ENCODE peak calls at places on chromosomes 11 and 22, in eight cellular contexts. H, P, D, T, Q, G, R and M are unnamed samples.

GRCh38 chr11:114053406-114053805 is 6.1 kb upstream of the ZBTB16 start:
- DNase-seq in H (no peak), P (no peak), D (no peak), T (no peak), Q (no peak), G (no peak), R (no peak), M (no peak)

GRCh38 chr11:47035108-47035507 is 98.5 kb downstream of the CSTPP1 start:
- DNase-seq in H (no peak), P (no peak), D (no peak), T (peak), Q (no peak), G (no peak), R (no peak), M (no peak)

GRCh38 chr11:78295991-78296930 is 107.5 kb downstream of the USP35 start:
- DNase-seq in H (no peak), P (no peak), D (no peak), T (no peak), Q (no peak), G (no peak), R (no peak), M (no peak)

GRCh38 chr22:42635531-42635930 is 4.9 kb downstream of the ATP5MGL start:
- DNase-seq in H (no peak), P (peak), D (peak), T (peak), Q (peak), G (peak), R (no peak), M (no peak)

GRCh38 chr11:123640677-123641494 is 13.5 kb downstream of the SCN3B start:
- DNase-seq in H (peak), P (no peak), D (peak), T (no peak), Q (peak), G (no peak), R (no peak), M (no peak)

GRCh38 chr11:86081465-86081864 is 12.6 kb upstream of the PICALM start:
- DNase-seq in H (no peak), P (no peak), D (no peak), T (no peak), Q (no peak), G (no peak), R (no peak), M (no peak)

GRCh38 chr22:50454556-50455075 is 20.2 kb downstream of the SBF1 start:
- DNase-seq in H (no peak), P (no peak), D (no peak), T (no peak), Q (no peak), G (no peak), R (no peak), M (no peak)

GRCh38 chr22:38469306-38469781 is 1.4 kb downstream of the KDELR3 start:
- DNase-seq in H (no peak), P (no peak), D (no peak), T (no peak), Q (no peak), G (no peak), R (no peak), M (no peak)

GRCh38 chr22:47161631-47162030 is 399.2 kb downstream of the TBC1D22A start:
- DNase-seq in H (no peak), P (peak), D (no peak), T (no peak), Q (no peak), G (no peak), R (peak), M (peak)

GRCh38 chr22:41931701-41932269 is 5.2 kb upstream of the TNFRSF13C start:
- DNase-seq in H (no peak), P (no peak), D (no peak), T (no peak), Q (no peak), G (no peak), R (no peak), M (no peak)

GRCh38 chr11:65852508-65853248 is 5.3 kb downstream of the CFL1 start:
- DNase-seq in H (no peak), P (no peak), D (no peak), T (no peak), Q (no peak), G (no peak), R (no peak), M (no peak)

GRCh38 chr11:44624761-44625221 is 59.3 kb downstream of the CD82 start:
- DNase-seq in H (no peak), P (peak), D (no peak), T (no peak), Q (no peak), G (peak), R (no peak), M (no peak)

GRCh38 chr22:35311551-35311999 is 11.9 kb downstream of the TOM1 start:
- DNase-seq in H (no peak), P (no peak), D (no peak), T (no peak), Q (no peak), G (no peak), R (no peak), M (no peak)

GRCh38 chr11:112277937-112278336 is 17.3 kb upstream of the PLET1 start:
- DNase-seq in H (no peak), P (no peak), D (no peak), T (peak), Q (no peak), G (no peak), R (no peak), M (no peak)

GRCh38 chr11:120192831-120193625 is 17.8 kb upstream of the OAF start:
- DNase-seq in H (no peak), P (no peak), D (no peak), T (no peak), Q (no peak), G (no peak), R (no peak), M (no peak)

GRCh38 chr11:131712897-131713296 is 342.5 kb downstream of the NTM start:
- DNase-seq in H (no peak), P (no peak), D (no peak), T (no peak), Q (peak), G (no peak), R (no peak), M (no peak)

GRCh38 chr11:27239305-27239942 is 123.6 kb downstream of the CCDC34 start:
- DNase-seq in H (no peak), P (no peak), D (no peak), T (peak), Q (no peak), G (no peak), R (no peak), M (no peak)

GRCh38 chr11:3140291-3140603 is 24.9 kb downstream of the OSBPL5 start:
- DNase-seq in H (no peak), P (no peak), D (no peak), T (no peak), Q (no peak), G (no peak), R (no peak), M (no peak)
- TF ChIP-seq CTCF in H (no peak), P (no peak), D (no peak), T (no peak), Q (no peak), G (no peak), R (no peak), M (no peak)

GRCh38 chr11:365831-366230 is 3.5 kb upstream of the B4GALNT4 start:
- DNase-seq in H (no peak), P (no peak), D (no peak), T (no peak), Q (no peak), G (no peak), R (no peak), M (no peak)
- TF ChIP-seq CTCF in H (no peak), P (no peak), D (no peak), T (no peak), Q (no peak), G (no peak), R (no peak), M (no peak)

GRCh38 chr11:130211781-130212401 is 52.3 kb downstream of the ST14 start:
- DNase-seq in H (peak), P (no peak), D (no peak), T (no peak), Q (no peak), G (peak), R (peak), M (no peak)

GRCh38 chr11:130213979-130214281 is 54.3 kb downstream of the ST14 start:
- DNase-seq in H (no peak), P (no peak), D (no peak), T (no peak), Q (no peak), G (no peak), R (peak), M (no peak)

GRCh38 chr11:130211144-130211543 is 51.6 kb downstream of the ST14 start:
- DNase-seq in H (no peak), P (no peak), D (no peak), T (no peak), Q (no peak), G (no peak), R (peak), M (no peak)

GRCh38 chr11:130213143-130213978 is 53.8 kb downstream of the ST14 start:
- DNase-seq in H (peak), P (no peak), D (peak), T (no peak), Q (peak), G (peak), R (peak), M (peak)

DNA sequence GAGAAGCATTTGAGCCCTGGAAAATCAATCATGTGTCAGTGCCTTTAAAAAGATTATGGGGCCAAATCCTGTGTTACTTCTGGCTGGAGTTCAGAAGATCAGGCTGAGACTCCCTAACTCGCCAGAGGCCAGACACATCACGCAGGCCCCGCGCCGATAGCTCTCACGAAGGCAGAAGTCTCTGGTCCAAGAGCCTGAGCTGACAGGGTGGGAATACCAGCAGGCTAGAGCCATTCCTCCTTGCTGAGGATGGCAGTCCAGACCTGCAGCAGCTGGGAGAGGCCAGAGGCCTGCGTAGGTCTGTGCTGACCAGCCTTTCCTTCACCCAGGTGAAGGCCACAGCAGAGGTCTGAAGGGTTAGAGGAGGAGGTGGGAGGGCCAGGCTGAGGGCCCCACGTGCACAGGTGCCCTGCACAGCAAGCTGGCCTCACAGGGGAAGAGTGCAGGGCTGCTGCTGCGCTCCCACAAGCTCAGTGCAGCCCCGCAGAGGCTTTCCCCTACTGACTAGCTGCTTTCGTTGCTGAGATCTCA is 52.9 kb downstream of the ST14 start:
- DNase-seq in H (peak), P (no peak), D (no peak), T (no peak), Q (no peak), G (peak), R (peak), M (no peak)
- TF ChIP-seq CTCF in H (no peak), P (no peak), D (no peak), T (no peak), Q (no peak), G (no peak), R (no peak), M (no peak)

GRCh38 chr11:95739108-95739507 is 50.5 kb downstream of the FAM76B start:
- DNase-seq in H (no peak), P (no peak), D (no peak), T (no peak), Q (no peak), G (no peak), R (no peak), M (no peak)
- TF ChIP-seq CTCF in H (no peak), P (no peak), D (no peak), T (no peak), Q (no peak), G (no peak), R (no peak), M (no peak)

GRCh38 chr22:45435544-45436139 is 22.1 kb downstream of the RIBC2 start:
- DNase-seq in H (peak), P (peak), D (peak), T (peak), Q (peak), G (peak), R (peak), M (peak)
- TF ChIP-seq CTCF in H (peak), P (peak), D (peak), T (peak), Q (peak), G (peak), R (peak), M (peak)

GRCh38 chr11:15968461-15969130 is 387.8 kb downstream of the SOX6 start:
- DNase-seq in H (no peak), P (no peak), D (no peak), T (no peak), Q (peak), G (no peak), R (no peak), M (no peak)

GRCh38 chr11:15969281-15969680 is 387.1 kb downstream of the SOX6 start:
- DNase-seq in H (no peak), P (peak), D (peak), T (peak), Q (peak), G (peak), R (no peak), M (peak)

GRCh38 chr11:15969701-15970329 is 386.5 kb downstream of the SOX6 start:
- DNase-seq in H (no peak), P (no peak), D (no peak), T (peak), Q (peak), G (peak), R (no peak), M (no peak)

GRCh38 chr11:15967166-15967565 is 389.2 kb downstream of the SOX6 start:
- DNase-seq in H (no peak), P (no peak), D (peak), T (no peak), Q (peak), G (no peak), R (no peak), M (no peak)

GRCh38 chr11:15967966-15968365 is 388.4 kb downstream of the SOX6 start:
- DNase-seq in H (no peak), P (no peak), D (peak), T (peak), Q (peak), G (no peak), R (no peak), M (no peak)
- TF ChIP-seq CTCF in H (no peak), P (no peak), D (no peak), T (no peak), Q (no peak), G (no peak), R (no peak), M (no peak)

GRCh38 chr11:128026596-128026995 is 560.8 kb downstream of the ETS1 start:
- DNase-seq in H (no peak), P (no peak), D (peak), T (peak), Q (peak), G (no peak), R (no peak), M (no peak)

GRCh38 chr11:128022007-128022368 is 565.4 kb downstream of the ETS1 start:
- DNase-seq in H (no peak), P (no peak), D (no peak), T (peak), Q (peak), G (no peak), R (no peak), M (no peak)

GRCh38 chr11:128022761-128023160 is 564.6 kb downstream of the ETS1 start:
- DNase-seq in H (no peak), P (no peak), D (no peak), T (no peak), Q (no peak), G (no peak), R (no peak), M (no peak)

GRCh38 chr11:128018692-128019091 is 568.7 kb downstream of the ETS1 start:
- DNase-seq in H (no peak), P (no peak), D (no peak), T (peak), Q (no peak), G (no peak), R (no peak), M (no peak)

DNA sequence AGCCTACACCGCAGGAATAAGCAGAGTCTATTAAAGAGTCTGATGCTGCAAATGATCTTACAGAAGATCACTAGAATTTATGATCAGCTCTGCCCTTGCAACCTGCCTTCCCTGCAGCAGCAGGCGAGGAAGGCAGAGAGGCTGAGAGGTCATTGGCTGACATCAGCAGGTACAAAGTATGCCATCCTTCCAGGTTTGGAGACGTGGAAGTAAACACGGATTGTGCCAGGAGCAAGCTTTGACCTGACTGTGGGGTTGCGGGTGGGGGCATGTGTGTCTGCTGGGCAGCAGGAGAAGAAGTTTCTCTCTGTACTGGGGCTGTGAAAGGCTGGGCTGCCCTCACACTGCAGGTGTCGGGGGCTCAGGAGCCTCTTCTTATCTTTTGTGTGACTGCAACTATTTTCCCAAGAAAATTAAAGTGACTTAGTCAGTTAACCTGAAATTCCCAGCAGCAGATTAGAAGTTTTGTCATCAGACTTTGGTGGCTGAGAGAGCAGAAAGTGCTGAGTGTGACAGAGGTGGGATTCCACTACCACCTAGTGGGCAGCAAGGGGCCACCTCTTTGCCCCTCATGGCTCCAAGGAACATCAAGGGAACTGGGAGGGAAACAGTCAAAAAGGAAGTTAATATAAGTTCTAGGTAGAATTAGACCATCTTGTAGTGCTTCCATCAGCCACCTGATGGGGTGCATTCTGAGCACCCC is 565.9 kb downstream of the ETS1 start:
- DNase-seq in H (peak), P (no peak), D (no peak), T (peak), Q (peak), G (no peak), R (no peak), M (no peak)
- TF ChIP-seq CTCF in H (peak), P (no peak), D (peak), T (peak), Q (peak), G (no peak), R (no peak), M (no peak)

DNA sequence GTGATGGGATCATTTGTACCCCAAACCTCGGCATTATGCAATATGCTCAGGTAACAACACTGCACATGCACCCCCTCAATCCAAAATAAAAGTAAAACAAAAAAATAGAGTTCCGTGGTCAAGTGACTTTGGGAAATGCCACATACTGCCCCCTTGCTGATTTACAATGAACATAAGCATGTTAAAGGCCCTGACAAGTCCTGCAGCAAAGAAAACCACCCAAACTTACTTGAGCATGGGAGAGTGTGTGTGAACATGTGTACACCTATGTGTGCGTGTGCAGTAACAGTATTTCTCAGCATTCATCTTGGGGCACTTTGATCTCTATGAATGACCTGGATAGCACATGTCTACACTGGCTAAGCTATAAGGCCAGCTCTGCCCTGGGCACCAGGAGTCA is 15.8 kb upstream of the IGSF22 start:
- DNase-seq in H (no peak), P (no peak), D (no peak), T (no peak), Q (no peak), G (no peak), R (no peak), M (no peak)
- TF ChIP-seq CTCF in H (no peak), P (no peak), D (peak), T (no peak), Q (no peak), G (no peak), R (no peak), M (no peak)

DNA sequence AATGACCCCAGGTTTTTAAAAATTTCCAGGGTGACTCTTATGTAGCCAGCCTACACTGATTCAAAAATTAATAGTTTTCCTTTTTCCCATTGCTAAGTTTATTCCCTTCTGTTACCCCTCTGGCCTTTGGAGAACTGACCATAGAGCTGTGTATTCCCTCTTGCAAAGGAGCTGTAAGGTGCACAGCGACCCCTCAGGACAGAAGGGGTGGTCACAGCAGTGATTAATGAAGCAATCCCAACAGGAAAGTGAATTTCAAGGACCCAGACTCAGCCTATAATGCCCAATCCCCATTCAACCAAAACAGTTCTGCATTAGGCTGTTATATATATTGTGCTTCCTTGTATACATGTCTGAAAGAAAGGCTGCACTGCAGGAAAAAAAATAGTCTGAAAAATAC is 147.1 kb downstream of the WT1 start:
- DNase-seq in H (no peak), P (no peak), D (peak), T (no peak), Q (no peak), G (no peak), R (no peak), M (no peak)
- TF ChIP-seq CTCF in H (no peak), P (no peak), D (no peak), T (no peak), Q (no peak), G (no peak), R (no peak), M (no peak)